ENCODE peak calls at places on chromosomes 16 and 17, in six cellular contexts. One of them, this sample, is unnamed.

GRCh38 chr17:56793506-56793905 is 40.2 kb downstream of the C17orf67 start:
- DNase-seq in GM12878: no peak
- DNase-seq in K562: no peak
- DNase-seq in HepG2: no peak
- DNase-seq in H1: no peak
- DNase-seq in GM12891: no peak
- DNase-seq in this sample: no peak

GRCh38 chr17:17062866-17063265 is 20.6 kb downstream of the MPRIP start:
- DNase-seq in GM12878: no peak
- DNase-seq in K562: no peak
- DNase-seq in HepG2: no peak
- DNase-seq in H1: no peak
- DNase-seq in GM12891: no peak
- DNase-seq in this sample: no peak

GRCh38 chr17:21272881-21273839 is 11.4 kb upstream of the MAP2K3 start:
- DNase-seq in GM12878: no peak
- DNase-seq in K562: peak; percentile 79
- DNase-seq in HepG2: no peak
- DNase-seq in H1: no peak
- DNase-seq in GM12891: no peak
- DNase-seq in this sample: no peak

GRCh38 chr17:12352127-12352526 is 313.6 kb upstream of the MYOCD start:
- DNase-seq in GM12878: no peak
- DNase-seq in K562: no peak
- DNase-seq in HepG2: no peak
- DNase-seq in H1: no peak
- DNase-seq in GM12891: no peak
- DNase-seq in this sample: no peak

GRCh38 chr17:7080445-7081041 is 492 bp upstream of the CLEC10A start:
- DNase-seq in GM12878: no peak
- DNase-seq in K562: no peak
- DNase-seq in HepG2: no peak
- DNase-seq in H1: no peak
- DNase-seq in GM12891: no peak
- DNase-seq in this sample: no peak

GRCh38 chr17:80658821-80659220 is 114.2 kb downstream of the RPTOR start:
- DNase-seq in GM12878: no peak
- DNase-seq in K562: no peak
- DNase-seq in HepG2: no peak
- DNase-seq in H1: no peak
- DNase-seq in GM12891: no peak
- DNase-seq in this sample: no peak

GRCh38 chr17:76138234-76138895 is 2.7 kb downstream of the FOXJ1 start:
- DNase-seq in GM12878: no peak
- DNase-seq in K562: no peak
- DNase-seq in HepG2: peak; percentile 93
- DNase-seq in H1: no peak
- DNase-seq in GM12891: no peak
- DNase-seq in this sample: no peak

GRCh38 chr16:86992587-86992986 is 324.6 kb downstream of the C16orf95 start:
- DNase-seq in GM12878: no peak
- DNase-seq in K562: no peak
- DNase-seq in HepG2: no peak
- DNase-seq in H1: no peak
- DNase-seq in GM12891: no peak
- DNase-seq in this sample: no peak

GRCh38 chr17:60901222-60901621 is 223.6 kb downstream of the BCAS3 start:
- DNase-seq in GM12878: no peak
- DNase-seq in K562: no peak
- DNase-seq in HepG2: no peak
- DNase-seq in H1: no peak
- DNase-seq in GM12891: no peak
- DNase-seq in this sample: no peak

GRCh38 chr16:52022177-52022576 is 524.8 kb downstream of the TOX3 start:
- DNase-seq in GM12878: no peak
- DNase-seq in K562: no peak
- DNase-seq in HepG2: no peak
- DNase-seq in H1: no peak
- DNase-seq in GM12891: no peak
- DNase-seq in this sample: no peak

GRCh38 chr16:57645691-57646387 is 17.4 kb downstream of the ADGRG1 start:
- DNase-seq in GM12878: no peak
- DNase-seq in K562: no peak
- DNase-seq in HepG2: no peak
- DNase-seq in H1: no peak
- DNase-seq in GM12891: no peak
- DNase-seq in this sample: no peak

GRCh38 chr16:57648125-57648524 is 19.7 kb downstream of the ADGRG1 start:
- DNase-seq in GM12878: peak; percentile 51
- DNase-seq in K562: no peak
- DNase-seq in HepG2: no peak
- DNase-seq in H1: no peak
- DNase-seq in GM12891: no peak
- DNase-seq in this sample: no peak

GRCh38 chr16:57646388-57647039 is 18.1 kb downstream of the ADGRG1 start:
- DNase-seq in GM12878: no peak
- DNase-seq in K562: no peak
- DNase-seq in HepG2: no peak
- DNase-seq in H1: no peak
- DNase-seq in GM12891: no peak
- DNase-seq in this sample: no peak

GRCh38 chr16:57648590-57649442 is 19.3 kb upstream of the ADGRG3 start:
- DNase-seq in GM12878: peak; percentile 52
- DNase-seq in K562: peak; percentile 91
- DNase-seq in HepG2: peak; percentile 83
- DNase-seq in H1: peak; percentile 65
- DNase-seq in GM12891: peak; percentile 92
- DNase-seq in this sample: peak; percentile 89

GRCh38 chr16:57647136-57647875 is 18.9 kb downstream of the ADGRG1 start:
- DNase-seq in GM12878: no peak
- DNase-seq in K562: no peak
- DNase-seq in HepG2: no peak
- DNase-seq in H1: no peak
- DNase-seq in GM12891: no peak
- DNase-seq in this sample: no peak
- TF ChIP-seq POLR2A in GM12878: no peak
- TF ChIP-seq POLR2A in K562: no peak
- TF ChIP-seq POLR2A in HepG2: no peak
- TF ChIP-seq POLR2A in H1: no peak
- TF ChIP-seq POLR2A in GM12891: no peak
- TF ChIP-seq POLR2A in this sample: no peak

GRCh38 chr17:79461041-79461440 is 149.8 kb downstream of the RBFOX3 start:
- DNase-seq in GM12878: no peak
- DNase-seq in K562: no peak
- DNase-seq in HepG2: no peak
- DNase-seq in H1: no peak
- DNase-seq in GM12891: no peak
- DNase-seq in this sample: no peak
- TF ChIP-seq TAF1 in GM12878: no peak
- TF ChIP-seq TAF1 in K562: no peak
- TF ChIP-seq TAF1 in HepG2: no peak
- TF ChIP-seq TAF1 in H1: no peak
- TF ChIP-seq TAF1 in GM12891: no peak
- TF ChIP-seq TAF1 in this sample: no peak

GRCh38 chr16:85301171-85301690 is 189.0 kb upstream of the CIBAR2 start:
- DNase-seq in GM12878: no peak
- DNase-seq in K562: no peak
- DNase-seq in HepG2: no peak
- DNase-seq in H1: no peak
- DNase-seq in GM12891: no peak
- DNase-seq in this sample: no peak

GRCh38 chr16:85302848-85303353 is 190.6 kb upstream of the CIBAR2 start:
- DNase-seq in GM12878: no peak
- DNase-seq in K562: no peak
- DNase-seq in HepG2: no peak
- DNase-seq in H1: no peak
- DNase-seq in GM12891: no peak
- DNase-seq in this sample: no peak

GRCh38 chr16:85300451-85300968 is 188.2 kb upstream of the CIBAR2 start:
- DNase-seq in GM12878: no peak
- DNase-seq in K562: no peak
- DNase-seq in HepG2: no peak
- DNase-seq in H1: no peak
- DNase-seq in GM12891: no peak
- DNase-seq in this sample: no peak

GRCh38 chr16:85303354-85303883 is 191.1 kb upstream of the CIBAR2 start:
- DNase-seq in GM12878: no peak
- DNase-seq in K562: peak; percentile 92
- DNase-seq in HepG2: peak; percentile 28
- DNase-seq in H1: no peak
- DNase-seq in GM12891: peak; percentile 88
- DNase-seq in this sample: peak; percentile 80

GRCh38 chr16:85302018-85302847 is 190.0 kb upstream of the CIBAR2 start:
- DNase-seq in GM12878: no peak
- DNase-seq in K562: peak; percentile 91
- DNase-seq in HepG2: no peak
- DNase-seq in H1: no peak
- DNase-seq in GM12891: no peak
- DNase-seq in this sample: no peak
- TF ChIP-seq POLR2AphosphoS5 in GM12878: no peak
- TF ChIP-seq POLR2AphosphoS5 in K562: peak; percentile 34
- TF ChIP-seq POLR2AphosphoS5 in HepG2: no peak
- TF ChIP-seq POLR2AphosphoS5 in H1: no peak
- TF ChIP-seq POLR2AphosphoS5 in GM12891: no peak
- TF ChIP-seq POLR2AphosphoS5 in this sample: no peak

GRCh38 chr16:70800798-70801480 is at the start of gene VAC14:
- DNase-seq in GM12878: peak; percentile 75
- DNase-seq in K562: peak; percentile 98
- DNase-seq in HepG2: peak; percentile 91
- DNase-seq in H1: peak; percentile 81
- DNase-seq in GM12891: peak; percentile 95
- DNase-seq in this sample: peak; percentile 91
- TF ChIP-seq POLR2A in GM12878: peak; percentile 97
- TF ChIP-seq POLR2A in K562: peak; percentile 87
- TF ChIP-seq POLR2A in HepG2: peak; percentile 92
- TF ChIP-seq POLR2A in H1: peak; percentile 89
- TF ChIP-seq POLR2A in GM12891: peak; percentile 88
- TF ChIP-seq POLR2A in this sample: peak; percentile 92

GRCh38 chr17:40859536-40859935 is 7.5 kb downstream of the KRT12 start:
- DNase-seq in GM12878: no peak
- DNase-seq in K562: no peak
- DNase-seq in HepG2: no peak
- DNase-seq in H1: no peak
- DNase-seq in GM12891: no peak
- DNase-seq in this sample: no peak

GRCh38 chr17:40857535-40857934 is 9.5 kb downstream of the KRT12 start:
- DNase-seq in GM12878: no peak
- DNase-seq in K562: no peak
- DNase-seq in HepG2: no peak
- DNase-seq in H1: no peak
- DNase-seq in GM12891: no peak
- DNase-seq in this sample: no peak

GRCh38 chr17:40864661-40865380 is 2.2 kb downstream of the KRT12 start:
- DNase-seq in GM12878: no peak
- DNase-seq in K562: no peak
- DNase-seq in HepG2: peak; percentile 20
- DNase-seq in H1: no peak
- DNase-seq in GM12891: no peak
- DNase-seq in this sample: no peak

GRCh38 chr17:40866838-40867237 is at the start of gene KRT12:
- DNase-seq in GM12878: no peak
- DNase-seq in K562: no peak
- DNase-seq in HepG2: no peak
- DNase-seq in H1: no peak
- DNase-seq in GM12891: no peak
- DNase-seq in this sample: no peak

GRCh38 chr17:40862985-40863733 is 3.9 kb downstream of the KRT12 start:
- DNase-seq in GM12878: no peak
- DNase-seq in K562: no peak
- DNase-seq in HepG2: peak; percentile 48
- DNase-seq in H1: peak; percentile 66
- DNase-seq in GM12891: peak; percentile 5
- DNase-seq in this sample: no peak
- TF ChIP-seq TAF1 in GM12878: no peak
- TF ChIP-seq TAF1 in K562: no peak
- TF ChIP-seq TAF1 in HepG2: no peak
- TF ChIP-seq TAF1 in H1: no peak
- TF ChIP-seq TAF1 in GM12891: no peak
- TF ChIP-seq TAF1 in this sample: no peak

DNA sequence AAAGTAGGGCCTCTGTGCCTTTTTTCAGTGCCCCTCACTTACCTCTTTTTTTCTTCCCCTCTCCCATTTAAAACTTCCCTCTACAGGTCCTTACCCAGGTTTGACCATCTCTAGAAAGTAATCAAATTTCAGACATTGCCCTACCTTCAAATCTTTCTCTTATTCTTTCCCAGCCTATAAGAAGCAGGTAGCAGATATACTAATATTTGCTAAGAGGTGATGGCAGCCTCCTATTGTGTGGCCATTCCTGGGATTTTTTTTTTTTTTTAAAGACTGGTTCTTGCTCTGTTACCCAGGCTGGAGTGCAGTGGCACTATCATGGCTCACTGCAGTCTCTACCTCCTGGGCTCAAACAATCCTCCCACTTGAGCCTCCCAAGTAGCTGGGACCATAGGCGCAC is 111.1 kb upstream of the HAS3 start:
- DNase-seq in GM12878: no peak
- DNase-seq in K562: no peak
- DNase-seq in HepG2: peak; percentile 35
- DNase-seq in H1: no peak
- DNase-seq in GM12891: no peak
- DNase-seq in this sample: no peak
- TF ChIP-seq POLR2AphosphoS5 in GM12878: no peak
- TF ChIP-seq POLR2AphosphoS5 in K562: no peak
- TF ChIP-seq POLR2AphosphoS5 in HepG2: no peak
- TF ChIP-seq POLR2AphosphoS5 in H1: no peak
- TF ChIP-seq POLR2AphosphoS5 in GM12891: no peak
- TF ChIP-seq POLR2AphosphoS5 in this sample: no peak

DNA sequence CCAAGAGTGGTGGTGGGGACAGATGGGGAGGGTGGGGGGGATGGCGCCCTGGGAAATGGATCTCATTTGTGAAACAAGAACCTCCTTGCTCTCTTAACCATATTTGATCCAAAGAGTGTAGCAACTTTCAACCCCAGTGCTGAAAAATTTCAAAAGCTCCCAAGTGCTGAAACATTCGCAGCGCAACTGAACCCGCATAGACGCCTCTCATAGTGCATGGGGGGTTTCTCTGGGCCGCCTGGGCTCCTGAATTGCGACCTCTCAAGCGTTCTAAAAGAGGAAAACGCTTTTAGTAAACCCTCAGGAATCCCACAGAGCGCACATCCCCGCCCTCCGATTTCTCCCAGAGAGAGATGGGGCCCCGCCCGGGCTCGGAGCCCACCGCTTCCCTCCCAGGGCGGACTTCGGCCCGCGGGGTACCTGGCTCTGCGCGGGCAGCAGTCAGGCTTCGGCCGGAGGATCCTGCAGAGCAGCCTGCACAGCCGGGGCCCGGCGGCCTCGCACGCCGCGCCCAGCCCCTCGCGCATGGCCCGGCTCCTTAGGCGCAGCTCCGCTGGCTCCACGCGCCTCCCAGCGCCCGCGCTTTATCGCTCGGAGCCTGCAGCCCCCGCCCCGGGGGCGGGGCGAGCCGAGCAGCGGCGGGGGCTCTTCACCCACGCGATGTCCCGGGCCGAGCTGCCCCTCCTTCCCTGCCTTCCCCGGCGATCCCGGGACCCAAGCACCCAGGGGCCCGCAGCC is 7.0 kb downstream of the NOS2 start:
- DNase-seq in GM12878: no peak
- DNase-seq in K562: peak; percentile 66
- DNase-seq in HepG2: no peak
- DNase-seq in H1: no peak
- DNase-seq in GM12891: peak; percentile 31
- DNase-seq in this sample: peak; percentile 34
- TF ChIP-seq POLR2A in GM12878: no peak
- TF ChIP-seq POLR2A in K562: no peak
- TF ChIP-seq POLR2A in HepG2: no peak
- TF ChIP-seq POLR2A in H1: no peak
- TF ChIP-seq POLR2A in GM12891: no peak
- TF ChIP-seq POLR2A in this sample: no peak